ENCODE peak calls at places on chromosomes 16 and 17, in nine cellular contexts. P is uterus, T is IMR-90, D is H54, B is HCT116, U is A549, Y is tibial nerve, X is GM12891, R is heart left ventricle. N is an unnamed sample.

GRCh38 chr17:10633738-10634379 is 23.2 kb downstream of the MYH3 start:
- DNase-seq in T (no peak), Y (no peak), B (no peak), R (no peak), P (no peak), D (no peak), X (peak; percentile 54), U (no peak), N (no peak)

GRCh38 chr16:85207357-85207921 is 95.2 kb upstream of the CIBAR2 start:
- DNase-seq in P (no peak), B (no peak), R (no peak), U (no peak), T (peak; percentile 87), Y (no peak), D (no peak), X (no peak), N (peak; percentile 55)

GRCh38 chr17:65049085-65049756 is 7.3 kb downstream of the GNA13 start:
- DNase-seq in U (no peak), D (no peak), R (no peak), T (no peak), Y (no peak), X (no peak), B (no peak), P (no peak), N (no peak)

GRCh38 chr17:7560172-7561027 is 1.3 kb upstream of the SENP3 start:
- DNase-seq in T (peak; percentile 49), D (no peak), P (peak; percentile 67), X (peak; percentile 61), R (peak; percentile 76), B (no peak), U (peak; percentile 78), Y (peak; percentile 46), N (peak; percentile 65)

GRCh38 chr17:15392326-15392739 is 50.9 kb upstream of the TEKT3 start:
- DNase-seq in B (no peak), R (no peak), D (peak; percentile 62), P (no peak), T (peak; percentile 96), Y (no peak), U (peak; percentile 15), X (no peak), N (no peak)

GRCh38 chr17:51857052-51857593 is 301.4 kb downstream of the CA10 start:
- DNase-seq in U (no peak), B (no peak), R (no peak), D (no peak), X (no peak), P (no peak), T (no peak), Y (no peak), N (no peak)

GRCh38 chr16:68252383-68252782 is 7.2 kb downstream of the PLA2G15 start:
- DNase-seq in P (no peak), R (no peak), X (no peak), D (no peak), T (no peak), B (no peak), Y (no peak), U (no peak), N (no peak)

GRCh38 chr16:48194828-48195566 is 39.2 kb upstream of the ABCC12 start:
- DNase-seq in Y (no peak), R (no peak), T (peak; percentile 56), X (no peak), B (no peak), U (peak; percentile 54), D (no peak), P (no peak), N (no peak)

GRCh38 chr16:65406076-65406475 is 284.2 kb upstream of the CDH11 start:
- DNase-seq in X (no peak), D (no peak), B (no peak), R (no peak), P (no peak), Y (no peak), T (no peak), U (no peak), N (no peak)

GRCh38 chr17:43444223-43445008 is 39.4 kb upstream of the DHX8 start:
- DNase-seq in B (no peak), Y (no peak), D (no peak), R (no peak), T (peak; percentile 49), P (no peak), U (no peak), X (no peak), N (no peak)

GRCh38 chr16:58678716-58679115 is 5.9 kb downstream of the SLC38A7 start:
- DNase-seq in U (peak; percentile 55), Y (no peak), X (no peak), T (no peak), B (no peak), D (peak; percentile 36), P (no peak), R (no peak), N (no peak)

GRCh38 chr17:64466019-64466735 is 17.3 kb downstream of the MILR1 start:
- DNase-seq in T (no peak), Y (no peak), B (no peak), R (no peak), X (no peak), U (no peak), D (no peak), P (no peak), N (no peak)

GRCh38 chr17:31530391-31530990 is 139.0 kb downstream of the RAB11FIP4 start:
- DNase-seq in R (no peak), X (no peak), B (no peak), P (peak; percentile 37), U (no peak), Y (no peak), T (no peak), D (no peak), N (peak; percentile 65)

GRCh38 chr17:17206149-17206912 is at the start of gene PLD6:
- DNase-seq in D (peak; percentile 86), T (peak; percentile 39), P (peak; percentile 79), R (peak; percentile 90), Y (peak; percentile 79), X (peak; percentile 92), U (peak; percentile 93), B (peak; percentile 69), N (peak; percentile 91)

GRCh38 chr17:78284146-78284545 is 52.7 kb downstream of the TMEM235 start:
- DNase-seq in P (no peak), Y (no peak), D (no peak), U (peak; percentile 79), R (no peak), B (no peak), T (peak; percentile 63), X (no peak), N (no peak)

GRCh38 chr17:74130276-74130675 is 73.2 kb upstream of the RPL38 start:
- DNase-seq in D (no peak), X (no peak), T (no peak), P (no peak), Y (no peak), U (no peak), B (no peak), R (no peak), N (no peak)

DNA sequence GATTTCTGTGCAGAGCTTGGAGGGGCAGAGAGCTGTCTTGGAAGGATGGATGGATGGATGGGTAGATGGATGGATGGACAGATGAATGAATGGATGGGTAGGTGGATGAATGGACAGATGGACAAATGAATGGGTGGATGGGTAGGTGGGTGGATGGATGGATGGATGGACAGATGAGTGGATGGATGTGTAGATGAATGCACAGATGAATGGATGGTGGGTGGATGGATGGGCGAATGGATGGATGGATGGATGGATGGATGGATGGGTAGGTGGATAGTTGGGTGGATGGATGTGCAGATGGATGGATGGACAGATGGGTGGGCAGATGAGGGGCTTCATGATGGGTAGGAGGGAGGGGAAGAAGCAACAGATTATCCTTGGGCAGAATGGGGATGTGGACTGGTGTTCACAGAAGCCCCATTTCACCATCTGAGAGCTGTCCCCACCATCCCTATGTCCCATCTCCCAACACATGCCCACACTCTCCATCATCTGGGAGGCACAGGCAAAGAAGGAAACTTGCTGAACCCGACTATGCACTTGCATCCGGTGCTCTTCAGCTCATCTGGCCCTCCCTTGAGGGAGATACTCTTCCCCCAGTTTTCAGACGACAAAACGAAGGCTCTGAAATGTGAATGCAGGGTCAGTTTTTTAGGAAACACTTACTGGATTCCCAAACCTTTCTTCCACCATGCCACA is 57.2 kb downstream of the IL21R start:
- DNase-seq in T (no peak), D (no peak), B (no peak), U (no peak), R (no peak), Y (no peak), X (no peak), P (no peak), N (no peak)
- TF ChIP-seq POLR2A in T (no peak), D (no peak), B (no peak), U (no peak), R (no peak), Y (no peak), X (peak; percentile 21), P (no peak), N (no peak)

GRCh38 chr17:46270032-46270431 is 24.9 kb upstream of the LRRC37A start:
- DNase-seq in R (no peak), X (no peak), Y (no peak), T (no peak), U (no peak), B (no peak), D (no peak), P (no peak), N (no peak)

GRCh38 chr17:46264456-46265198 is 30.3 kb upstream of the LRRC37A start:
- DNase-seq in R (no peak), D (peak; percentile 84), Y (no peak), U (peak; percentile 64), B (no peak), T (peak; percentile 92), X (no peak), P (no peak), N (no peak)

GRCh38 chr17:46262271-46262670 is 32.7 kb upstream of the LRRC37A start:
- DNase-seq in P (no peak), X (no peak), B (no peak), T (no peak), U (no peak), D (no peak), R (no peak), Y (no peak), N (no peak)

GRCh38 chr17:46266656-46267544 is 28.0 kb upstream of the LRRC37A start:
- DNase-seq in U (peak; percentile 94), Y (peak; percentile 57), X (peak; percentile 98), R (peak; percentile 94), T (peak; percentile 82), B (peak; percentile 66), P (peak; percentile 72), D (peak; percentile 93), N (peak; percentile 80)
- TF ChIP-seq POLR2A in U (peak; percentile 80), Y (peak; percentile 35), X (no peak), R (no peak), T (peak; percentile 45), B (peak; percentile 90), P (peak; percentile 52), D (peak; percentile 65), N (peak; percentile 10)

DNA sequence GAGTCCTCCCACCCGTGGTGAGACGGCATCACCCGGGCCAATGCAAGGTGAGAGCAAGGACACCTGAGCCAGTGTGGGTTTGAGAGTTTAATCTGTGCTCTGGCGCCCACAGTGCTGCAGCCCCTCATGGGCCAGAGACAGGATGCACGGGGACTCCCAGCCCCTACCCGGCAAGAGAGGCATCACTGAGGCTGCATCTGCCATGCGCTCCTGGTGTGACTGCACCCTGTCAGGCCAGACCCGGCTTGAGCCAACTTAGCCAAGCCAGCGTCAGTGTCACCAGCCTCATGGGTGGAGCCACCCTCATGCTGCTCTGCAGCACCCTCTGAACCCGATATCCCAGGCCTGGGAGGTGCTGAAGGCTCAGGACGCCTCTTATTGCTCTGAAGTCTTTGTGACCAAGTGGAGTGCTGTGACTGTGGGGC is 1.3 kb upstream of the BRICD5 start:
- DNase-seq in R (no peak), T (no peak), B (no peak), U (no peak), P (no peak), Y (no peak), X (no peak), D (no peak), N (no peak)
- TF ChIP-seq POLR2A in R (no peak), T (no peak), B (no peak), U (no peak), P (no peak), Y (no peak), X (no peak), D (no peak), N (no peak)

GRCh38 chr17:50457621-50458020 is 11.1 kb downstream of the CHAD start:
- DNase-seq in D (no peak), R (no peak), Y (no peak), T (no peak), B (no peak), P (no peak), X (no peak), U (no peak), N (no peak)
- TF ChIP-seq POLR2A in D (no peak), R (no peak), Y (no peak), T (no peak), B (no peak), P (no peak), X (no peak), U (no peak), N (no peak)